ENCODE peak calls at places on chromosomes 16 and 17, in ten cellular contexts. One of them, this sample, is unnamed.

GRCh38 chr17:27481327-27481726 is 25.1 kb downstream of the KSR1 start:
- DNase-seq in fibroblast of pulmonary artery: no peak
- DNase-seq in GM23338: no peak
- DNase-seq in effector memory CD4-positive, alpha-beta T cell: peak
- DNase-seq in fibroblast of the aortic adventitia: no peak
- DNase-seq in astrocyte of the cerebellum: no peak
- DNase-seq in adipocyte: no peak
- DNase-seq in AG04449: no peak
- DNase-seq in astrocyte of the spinal cord: no peak
- DNase-seq in endodermal cell: no peak
- DNase-seq in this sample: no peak

GRCh38 chr17:45889579-45889978 is 4.8 kb upstream of the MAPT start:
- DNase-seq in fibroblast of pulmonary artery: no peak
- DNase-seq in GM23338: peak
- DNase-seq in effector memory CD4-positive, alpha-beta T cell: no peak
- DNase-seq in fibroblast of the aortic adventitia: no peak
- DNase-seq in astrocyte of the cerebellum: no peak
- DNase-seq in adipocyte: no peak
- DNase-seq in AG04449: no peak
- DNase-seq in astrocyte of the spinal cord: no peak
- DNase-seq in endodermal cell: peak
- DNase-seq in this sample: no peak

GRCh38 chr16:52235186-52235585 is 311.8 kb downstream of the TOX3 start:
- DNase-seq in fibroblast of pulmonary artery: no peak
- DNase-seq in GM23338: no peak
- DNase-seq in effector memory CD4-positive, alpha-beta T cell: no peak
- DNase-seq in fibroblast of the aortic adventitia: no peak
- DNase-seq in astrocyte of the cerebellum: no peak
- DNase-seq in adipocyte: no peak
- DNase-seq in AG04449: no peak
- DNase-seq in astrocyte of the spinal cord: no peak
- DNase-seq in endodermal cell: no peak
- DNase-seq in this sample: no peak

GRCh38 chr16:68311316-68311620 is 449 bp downstream of the PRMT7 start:
- DNase-seq in fibroblast of pulmonary artery: no peak
- DNase-seq in GM23338: peak
- DNase-seq in effector memory CD4-positive, alpha-beta T cell: peak
- DNase-seq in fibroblast of the aortic adventitia: no peak
- DNase-seq in astrocyte of the cerebellum: no peak
- DNase-seq in adipocyte: no peak
- DNase-seq in AG04449: no peak
- DNase-seq in astrocyte of the spinal cord: peak
- DNase-seq in endodermal cell: no peak
- DNase-seq in this sample: no peak

GRCh38 chr17:6108382-6108781 is 38.2 kb downstream of the WSCD1 start:
- DNase-seq in fibroblast of pulmonary artery: no peak
- DNase-seq in GM23338: no peak
- DNase-seq in effector memory CD4-positive, alpha-beta T cell: no peak
- DNase-seq in fibroblast of the aortic adventitia: no peak
- DNase-seq in astrocyte of the cerebellum: no peak
- DNase-seq in adipocyte: no peak
- DNase-seq in AG04449: no peak
- DNase-seq in astrocyte of the spinal cord: no peak
- DNase-seq in endodermal cell: peak
- DNase-seq in this sample: no peak

GRCh38 chr16:50627419-50627818 is 53.7 kb downstream of the SNX20 start:
- DNase-seq in fibroblast of pulmonary artery: peak
- DNase-seq in GM23338: peak
- DNase-seq in effector memory CD4-positive, alpha-beta T cell: no peak
- DNase-seq in fibroblast of the aortic adventitia: peak
- DNase-seq in astrocyte of the cerebellum: no peak
- DNase-seq in adipocyte: peak
- DNase-seq in AG04449: no peak
- DNase-seq in astrocyte of the spinal cord: no peak
- DNase-seq in endodermal cell: peak
- DNase-seq in this sample: no peak

GRCh38 chr16:62014534-62014933 is 21.7 kb downstream of the CDH8 start:
- DNase-seq in fibroblast of pulmonary artery: no peak
- DNase-seq in GM23338: no peak
- DNase-seq in effector memory CD4-positive, alpha-beta T cell: no peak
- DNase-seq in fibroblast of the aortic adventitia: no peak
- DNase-seq in astrocyte of the cerebellum: no peak
- DNase-seq in adipocyte: no peak
- DNase-seq in AG04449: no peak
- DNase-seq in astrocyte of the spinal cord: no peak
- DNase-seq in endodermal cell: no peak
- DNase-seq in this sample: no peak

GRCh38 chr16:48613061-48613957 is 3.3 kb upstream of the N4BP1 start:
- DNase-seq in fibroblast of pulmonary artery: peak
- DNase-seq in GM23338: peak
- DNase-seq in effector memory CD4-positive, alpha-beta T cell: peak
- DNase-seq in fibroblast of the aortic adventitia: peak
- DNase-seq in astrocyte of the cerebellum: no peak
- DNase-seq in adipocyte: peak
- DNase-seq in AG04449: peak
- DNase-seq in astrocyte of the spinal cord: no peak
- DNase-seq in endodermal cell: peak
- DNase-seq in this sample: no peak

GRCh38 chr16:82965808-82966207 is 339.0 kb downstream of the CDH13 start:
- DNase-seq in fibroblast of pulmonary artery: no peak
- DNase-seq in GM23338: no peak
- DNase-seq in effector memory CD4-positive, alpha-beta T cell: no peak
- DNase-seq in fibroblast of the aortic adventitia: no peak
- DNase-seq in astrocyte of the cerebellum: no peak
- DNase-seq in adipocyte: no peak
- DNase-seq in AG04449: no peak
- DNase-seq in astrocyte of the spinal cord: no peak
- DNase-seq in endodermal cell: no peak
- DNase-seq in this sample: no peak

GRCh38 chr16:82972520-82972919 is 345.8 kb downstream of the CDH13 start:
- DNase-seq in fibroblast of pulmonary artery: no peak
- DNase-seq in GM23338: no peak
- DNase-seq in effector memory CD4-positive, alpha-beta T cell: no peak
- DNase-seq in fibroblast of the aortic adventitia: no peak
- DNase-seq in astrocyte of the cerebellum: no peak
- DNase-seq in adipocyte: no peak
- DNase-seq in AG04449: no peak
- DNase-seq in astrocyte of the spinal cord: no peak
- DNase-seq in endodermal cell: no peak
- DNase-seq in this sample: no peak

GRCh38 chr16:82967424-82967823 is 340.7 kb downstream of the CDH13 start:
- DNase-seq in fibroblast of pulmonary artery: no peak
- DNase-seq in GM23338: no peak
- DNase-seq in effector memory CD4-positive, alpha-beta T cell: no peak
- DNase-seq in fibroblast of the aortic adventitia: no peak
- DNase-seq in astrocyte of the cerebellum: no peak
- DNase-seq in adipocyte: no peak
- DNase-seq in AG04449: no peak
- DNase-seq in astrocyte of the spinal cord: no peak
- DNase-seq in endodermal cell: no peak
- DNase-seq in this sample: no peak

GRCh38 chr16:82971126-82971525 is 344.4 kb downstream of the CDH13 start:
- DNase-seq in fibroblast of pulmonary artery: no peak
- DNase-seq in GM23338: no peak
- DNase-seq in effector memory CD4-positive, alpha-beta T cell: no peak
- DNase-seq in fibroblast of the aortic adventitia: no peak
- DNase-seq in astrocyte of the cerebellum: no peak
- DNase-seq in adipocyte: no peak
- DNase-seq in AG04449: no peak
- DNase-seq in astrocyte of the spinal cord: no peak
- DNase-seq in endodermal cell: no peak
- DNase-seq in this sample: no peak
- H3K4me3 ChIP-seq in fibroblast of pulmonary artery: no peak
- H3K4me3 ChIP-seq in GM23338: no peak
- H3K4me3 ChIP-seq in effector memory CD4-positive, alpha-beta T cell: no peak
- H3K4me3 ChIP-seq in fibroblast of the aortic adventitia: no peak
- H3K4me3 ChIP-seq in astrocyte of the cerebellum: no peak
- H3K4me3 ChIP-seq in adipocyte: no peak
- H3K4me3 ChIP-seq in AG04449: no peak
- H3K4me3 ChIP-seq in astrocyte of the spinal cord: no peak
- H3K4me3 ChIP-seq in endodermal cell: no peak
- H3K4me3 ChIP-seq in this sample: no peak

GRCh38 chr17:72033311-72033710 is 87.5 kb upstream of the SOX9 start:
- DNase-seq in fibroblast of pulmonary artery: no peak
- DNase-seq in GM23338: no peak
- DNase-seq in effector memory CD4-positive, alpha-beta T cell: no peak
- DNase-seq in fibroblast of the aortic adventitia: no peak
- DNase-seq in astrocyte of the cerebellum: no peak
- DNase-seq in adipocyte: no peak
- DNase-seq in AG04449: no peak
- DNase-seq in astrocyte of the spinal cord: no peak
- DNase-seq in endodermal cell: no peak
- DNase-seq in this sample: no peak

GRCh38 chr17:72034000-72034399 is 86.8 kb upstream of the SOX9 start:
- DNase-seq in fibroblast of pulmonary artery: no peak
- DNase-seq in GM23338: no peak
- DNase-seq in effector memory CD4-positive, alpha-beta T cell: no peak
- DNase-seq in fibroblast of the aortic adventitia: no peak
- DNase-seq in astrocyte of the cerebellum: no peak
- DNase-seq in adipocyte: no peak
- DNase-seq in AG04449: no peak
- DNase-seq in astrocyte of the spinal cord: no peak
- DNase-seq in endodermal cell: no peak
- DNase-seq in this sample: no peak

GRCh38 chr17:72025113-72025512 is 95.7 kb upstream of the SOX9 start:
- DNase-seq in fibroblast of pulmonary artery: no peak
- DNase-seq in GM23338: no peak
- DNase-seq in effector memory CD4-positive, alpha-beta T cell: no peak
- DNase-seq in fibroblast of the aortic adventitia: no peak
- DNase-seq in astrocyte of the cerebellum: no peak
- DNase-seq in adipocyte: no peak
- DNase-seq in AG04449: no peak
- DNase-seq in astrocyte of the spinal cord: no peak
- DNase-seq in endodermal cell: no peak
- DNase-seq in this sample: no peak

GRCh38 chr17:72031219-72031906 is 89.5 kb upstream of the SOX9 start:
- DNase-seq in fibroblast of pulmonary artery: no peak
- DNase-seq in GM23338: no peak
- DNase-seq in effector memory CD4-positive, alpha-beta T cell: no peak
- DNase-seq in fibroblast of the aortic adventitia: no peak
- DNase-seq in astrocyte of the cerebellum: no peak
- DNase-seq in adipocyte: no peak
- DNase-seq in AG04449: no peak
- DNase-seq in astrocyte of the spinal cord: no peak
- DNase-seq in endodermal cell: no peak
- DNase-seq in this sample: no peak

GRCh38 chr17:72030067-72030899 is 90.5 kb upstream of the SOX9 start:
- DNase-seq in fibroblast of pulmonary artery: peak
- DNase-seq in GM23338: peak
- DNase-seq in effector memory CD4-positive, alpha-beta T cell: no peak
- DNase-seq in fibroblast of the aortic adventitia: peak
- DNase-seq in astrocyte of the cerebellum: peak
- DNase-seq in adipocyte: peak
- DNase-seq in AG04449: no peak
- DNase-seq in astrocyte of the spinal cord: peak
- DNase-seq in endodermal cell: peak
- DNase-seq in this sample: no peak
- H3K4me3 ChIP-seq in fibroblast of pulmonary artery: peak
- H3K4me3 ChIP-seq in GM23338: peak
- H3K4me3 ChIP-seq in effector memory CD4-positive, alpha-beta T cell: peak
- H3K4me3 ChIP-seq in fibroblast of the aortic adventitia: peak
- H3K4me3 ChIP-seq in astrocyte of the cerebellum: peak
- H3K4me3 ChIP-seq in adipocyte: peak
- H3K4me3 ChIP-seq in AG04449: peak
- H3K4me3 ChIP-seq in astrocyte of the spinal cord: peak
- H3K4me3 ChIP-seq in endodermal cell: peak
- H3K4me3 ChIP-seq in this sample: peak

DNA sequence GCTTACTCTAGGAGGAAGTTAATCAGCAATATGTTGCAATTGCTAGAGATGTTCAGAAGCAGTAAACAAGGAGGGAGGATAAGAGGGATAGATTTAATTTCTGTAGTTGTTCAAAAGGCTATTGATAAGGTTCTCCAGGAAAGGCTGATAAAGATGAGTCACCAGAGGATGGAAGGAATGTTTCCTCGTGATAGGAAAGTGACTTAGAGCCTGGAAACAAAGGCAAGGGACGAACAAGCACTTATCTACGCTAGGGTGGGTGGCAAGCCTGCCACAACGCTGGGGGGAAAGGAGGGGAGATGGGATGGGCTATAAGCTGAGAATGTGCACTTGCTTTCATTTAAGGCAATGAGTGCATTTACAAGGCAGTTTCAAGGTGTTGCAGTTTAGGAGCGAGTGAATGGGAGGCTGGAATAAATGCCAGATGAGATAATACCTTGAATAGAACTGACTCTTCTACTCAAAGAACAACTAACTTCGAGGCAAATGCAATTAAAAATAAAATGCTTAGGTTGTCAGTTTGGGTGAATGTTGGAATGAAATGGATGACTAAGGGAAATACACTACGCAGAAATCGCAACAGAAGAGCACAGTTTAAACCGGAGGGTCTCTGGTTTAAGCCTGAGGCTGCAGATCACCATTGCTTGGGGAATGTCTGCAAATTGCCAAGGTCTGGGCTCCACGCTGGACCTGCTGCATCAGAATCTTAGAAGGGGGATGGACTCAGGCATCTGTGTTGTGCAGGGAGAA is 76.0 kb upstream of the RBBP6 start:
- DNase-seq in fibroblast of pulmonary artery: no peak
- DNase-seq in GM23338: no peak
- DNase-seq in effector memory CD4-positive, alpha-beta T cell: no peak
- DNase-seq in fibroblast of the aortic adventitia: no peak
- DNase-seq in astrocyte of the cerebellum: no peak
- DNase-seq in adipocyte: no peak
- DNase-seq in AG04449: no peak
- DNase-seq in astrocyte of the spinal cord: no peak
- DNase-seq in endodermal cell: peak
- DNase-seq in this sample: no peak
- H3K4me3 ChIP-seq in fibroblast of pulmonary artery: no peak
- H3K4me3 ChIP-seq in GM23338: no peak
- H3K4me3 ChIP-seq in effector memory CD4-positive, alpha-beta T cell: no peak
- H3K4me3 ChIP-seq in fibroblast of the aortic adventitia: no peak
- H3K4me3 ChIP-seq in astrocyte of the cerebellum: no peak
- H3K4me3 ChIP-seq in adipocyte: no peak
- H3K4me3 ChIP-seq in AG04449: no peak
- H3K4me3 ChIP-seq in astrocyte of the spinal cord: no peak
- H3K4me3 ChIP-seq in endodermal cell: peak
- H3K4me3 ChIP-seq in this sample: no peak

DNA sequence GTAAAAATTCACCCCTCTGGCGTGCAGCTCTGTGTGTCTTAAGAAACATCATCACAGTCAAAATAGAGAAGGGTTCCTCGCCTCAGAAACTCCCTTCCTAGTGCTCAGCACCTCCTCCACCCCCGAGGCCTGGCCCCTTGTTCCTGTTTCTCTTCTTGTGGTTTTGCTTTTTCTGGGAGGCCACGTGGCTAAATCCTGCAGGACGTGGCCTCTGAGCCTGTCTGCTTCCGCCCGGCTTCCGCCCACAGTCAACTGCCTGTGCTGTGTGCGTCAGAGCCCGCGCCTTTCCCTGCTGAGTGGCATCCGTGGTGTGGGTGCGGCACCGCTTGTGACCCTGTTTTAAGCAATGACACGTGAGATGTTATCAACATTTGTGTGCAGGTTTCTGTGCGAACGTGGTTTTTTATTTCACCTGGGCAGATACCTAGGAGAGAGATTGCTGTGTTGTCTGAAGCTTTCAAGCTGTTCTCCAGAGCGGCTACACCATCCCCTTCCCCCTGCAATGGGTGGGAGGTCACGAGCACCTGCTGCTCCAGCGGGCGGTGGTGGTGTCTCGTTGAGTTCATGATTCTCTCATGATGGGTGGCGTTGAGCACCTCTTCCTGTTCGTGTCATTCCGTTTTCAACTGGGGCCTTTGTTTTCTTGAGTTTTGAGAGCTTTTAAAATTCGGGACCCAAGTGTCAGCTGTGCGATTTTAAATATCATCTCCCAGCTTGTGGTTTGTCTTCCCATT is 21.7 kb downstream of the ACSF3 start:
- DNase-seq in fibroblast of pulmonary artery: peak
- DNase-seq in GM23338: no peak
- DNase-seq in effector memory CD4-positive, alpha-beta T cell: peak
- DNase-seq in fibroblast of the aortic adventitia: no peak
- DNase-seq in astrocyte of the cerebellum: no peak
- DNase-seq in adipocyte: no peak
- DNase-seq in AG04449: no peak
- DNase-seq in astrocyte of the spinal cord: peak
- DNase-seq in endodermal cell: no peak
- DNase-seq in this sample: no peak
- H3K4me3 ChIP-seq in fibroblast of pulmonary artery: no peak
- H3K4me3 ChIP-seq in GM23338: no peak
- H3K4me3 ChIP-seq in effector memory CD4-positive, alpha-beta T cell: peak
- H3K4me3 ChIP-seq in fibroblast of the aortic adventitia: no peak
- H3K4me3 ChIP-seq in astrocyte of the cerebellum: no peak
- H3K4me3 ChIP-seq in adipocyte: no peak
- H3K4me3 ChIP-seq in AG04449: no peak
- H3K4me3 ChIP-seq in astrocyte of the spinal cord: no peak
- H3K4me3 ChIP-seq in endodermal cell: no peak
- H3K4me3 ChIP-seq in this sample: no peak

This sample was measured in BJ.